ENCODE peak calls at places on chromosomes 7 and 10, in nine cellular contexts. L is ascending aorta; H is nephron progenitor cell; Q is stimulated activated CD4-positive, alpha-beta T cell treated with anti-CD3 and anti-CD28 coated beads, Interleukin-4, amount 100 ng/mL, for 48 hours; R is HS-5; P is right cardiac atrium; Z is PC-9; J is KG1; F is fibroblast of the conjunctiva. B is an unnamed sample.

GRCh38 chr10:129971381-129972144 is 7.5 kb upstream of the EBF3 start:
- DNase-seq in L (no peak), J (no peak), F (no peak), H (peak; percentile 81), Z (no peak), R (no peak), P (peak; percentile 86), Q (peak; percentile 47), B (peak; percentile 79)

GRCh38 chr10:76113952-76114351 is 682.5 kb downstream of the LRMDA start:
- DNase-seq in Z (peak; percentile 79), H (peak; percentile 11), R (no peak), J (no peak), L (no peak), F (no peak), Q (no peak), P (no peak), B (peak; percentile 70)

GRCh38 chr7:133433165-133433812 is 180.4 kb downstream of the EXOC4 start:
- DNase-seq in H (no peak), F (no peak), J (no peak), Z (no peak), P (no peak), L (no peak), Q (no peak), R (no peak), B (no peak)

GRCh38 chr7:20403356-20403755 is 72.7 kb downstream of the ITGB8 start:
- DNase-seq in R (no peak), Z (no peak), J (no peak), F (peak; percentile 76), Q (no peak), L (no peak), H (no peak), P (peak; percentile 87), B (peak; percentile 64)

GRCh38 chr10:130436633-130437032 is 300.4 kb downstream of the GLRX3 start:
- DNase-seq in H (no peak), Q (no peak), P (no peak), J (no peak), Z (no peak), F (no peak), R (no peak), L (no peak), B (no peak)

GRCh38 chr7:157012113-157012547 is 1.7 kb upstream of the MNX1 start:
- DNase-seq in H (no peak), Q (no peak), R (no peak), P (no peak), Z (no peak), L (no peak), J (no peak), F (no peak), B (no peak)

GRCh38 chr7:108324053-108325038 is 131.9 kb downstream of the NRCAM start:
- DNase-seq in Q (no peak), P (no peak), L (no peak), Z (no peak), J (no peak), R (no peak), H (no peak), F (no peak), B (no peak)

GRCh38 chr7:45192546-45193177 is 35.1 kb downstream of the RAMP3 start:
- DNase-seq in P (no peak), L (no peak), H (no peak), J (no peak), Q (no peak), R (no peak), F (no peak), Z (no peak), B (no peak)

GRCh38 chr7:16025696-16026095 is 339.2 kb upstream of the MEOX2 start:
- DNase-seq in Z (no peak), F (no peak), J (no peak), R (no peak), Q (no peak), H (no peak), P (no peak), L (no peak), B (no peak)

GRCh38 chr7:132778761-132779160 is 202.5 kb upstream of the PLXNA4 start:
- DNase-seq in H (no peak), Q (no peak), Z (no peak), R (no peak), P (no peak), F (no peak), J (no peak), L (no peak), B (no peak)

GRCh38 chr10:124116771-124117510 is 23.5 kb upstream of the CHST15 start:
- DNase-seq in J (no peak), L (no peak), R (no peak), H (no peak), F (no peak), Z (no peak), P (no peak), Q (no peak), B (no peak)

GRCh38 chr10:7090529-7090928 is 320.3 kb downstream of the SFMBT2 start:
- DNase-seq in P (no peak), Q (no peak), R (no peak), Z (no peak), J (no peak), F (no peak), L (no peak), H (no peak), B (no peak)

GRCh38 chr7:64626557-64626956 is 39.4 kb upstream of the ZNF107 start:
- DNase-seq in Q (no peak), R (no peak), Z (no peak), P (no peak), L (no peak), F (no peak), J (no peak), H (no peak), B (no peak)

GRCh38 chr10:114401195-114401741 is 3.0 kb downstream of the AFAP1L2 start:
- DNase-seq in P (peak; percentile 81), H (no peak), L (no peak), Q (no peak), Z (no peak), F (peak; percentile 58), R (no peak), J (no peak), B (peak; percentile 87)

GRCh38 chr10:1050145-1050544 is 1.2 kb upstream of the IDI1 start:
- DNase-seq in J (no peak), L (no peak), Q (no peak), Z (no peak), F (no peak), P (no peak), R (no peak), H (peak; percentile 30), B (peak; percentile 38)

GRCh38 chr10:22652988-22653431 is 61.4 kb downstream of the PIP4K2A start:
- DNase-seq in F (no peak), H (no peak), Q (no peak), L (no peak), J (peak; percentile 40), Z (no peak), R (no peak), P (no peak), B (no peak)

GRCh38 chr7:55563596-55564325 is 8.5 kb downstream of the VOPP1 start:
- DNase-seq in F (no peak), L (no peak), R (no peak), P (no peak), Q (no peak), J (no peak), Z (peak; percentile 94), H (no peak), B (no peak)

GRCh38 chr10:20073164-20073563 is 256.9 kb downstream of the PLXDC2 start:
- DNase-seq in Z (no peak), L (no peak), Q (no peak), J (no peak), F (no peak), R (no peak), H (no peak), P (no peak), B (no peak)

GRCh38 chr7:25596443-25596842 is 368.2 kb upstream of the NPVF start:
- DNase-seq in P (no peak), H (no peak), L (no peak), Q (no peak), R (no peak), Z (no peak), J (no peak), F (no peak), B (no peak)

B was measured in cardiac muscle cell.